ENCODE peak calls at places on chromosomes 12 and 14, in eight cellular contexts. J is H4; P is NCI-H2081; W is endodermal cell; E is PC-3; A is GM23248; X is progenitor cell of endocrine pancreas; B is activated CD4-positive, alpha-beta T cell treated with anti-CD3 and anti-CD28 coated beads for 36 hours. R is an unnamed sample.

GRCh38 chr12:56257491-56258067 is 605 bp downstream of the ANKRD52 start:
- DNase-seq in J (no peak), P (peak), W (peak), E (peak), A (peak), X (no peak), B (peak), R (no peak)

GRCh38 chr12:13032164-13032563 is 12.0 kb upstream of the FAM234B start:
- DNase-seq in J (no peak), P (no peak), W (no peak), E (no peak), A (no peak), X (no peak), B (no peak), R (no peak)

GRCh38 chr12:63042646-63043045 is 107.7 kb upstream of the PPM1H start:
- DNase-seq in J (no peak), P (no peak), W (no peak), E (peak), A (peak), X (no peak), B (no peak), R (no peak)

GRCh38 chr14:98580131-98580678 is 691.8 kb downstream of the BCL11B start:
- DNase-seq in J (no peak), P (no peak), W (peak), E (peak), A (peak), X (peak), B (peak), R (no peak)

GRCh38 chr12:5222011-5222461 is 178.4 kb downstream of the KCNA5 start:
- DNase-seq in J (no peak), P (peak), W (peak), E (no peak), A (no peak), X (no peak), B (no peak), R (no peak)

GRCh38 chr14:93987376-93987775 is 9.7 kb upstream of the CCDC197 start:
- DNase-seq in J (no peak), P (no peak), W (no peak), E (no peak), A (no peak), X (no peak), B (no peak), R (no peak)

GRCh38 chr12:87953257-87953860 is 75.8 kb downstream of the C12orf50 start:
- DNase-seq in J (peak), P (peak), W (peak), E (peak), A (peak), X (no peak), B (no peak), R (no peak)

GRCh38 chr12:58850826-58851225 is 69.5 kb downstream of the LRIG3 start:
- DNase-seq in J (no peak), P (no peak), W (no peak), E (no peak), A (peak), X (no peak), B (no peak), R (no peak)

GRCh38 chr12:130429656-130430505 is 92.2 kb downstream of the PIWIL1 start:
- DNase-seq in J (no peak), P (no peak), W (peak), E (no peak), A (no peak), X (no peak), B (no peak), R (no peak)

R was measured in effector CD4-positive, alpha-beta T cell.